ENCODE peak calls at places on chromosomes 6 and 20, in four cellular contexts. V is IMR-90, P is A549, G is K562. W is an unnamed sample.

GRCh38 chr20:34604980-34605788 is 46.7 kb downstream of the MAP1LC3A start:
- DNase-seq in V (peak), P (no peak), G (no peak), W (no peak)

GRCh38 chr6:118864330-118865166 is 29.4 kb upstream of the ASF1A start:
- DNase-seq in V (no peak), P (no peak), G (no peak), W (no peak)

GRCh38 chr6:170049641-170050491 is 241.0 kb downstream of the DLL1 start:
- DNase-seq in V (peak), P (no peak), G (no peak), W (no peak)

GRCh38 chr6:134363323-134364039 is 45.6 kb upstream of the SGK1 start:
- DNase-seq in V (peak), P (peak), G (no peak), W (no peak)

GRCh38 chr6:139126255-139126654 is 8.6 kb upstream of the HECA start:
- DNase-seq in V (peak), P (no peak), G (no peak), W (no peak)

GRCh38 chr20:61567204-61567603 is 315.1 kb downstream of the CDH4 start:
- DNase-seq in V (no peak), P (no peak), G (no peak), W (no peak)

GRCh38 chr6:102485480-102485879 is 1092.0 kb downstream of the GRIK2 start:
- DNase-seq in V (no peak), P (no peak), G (no peak), W (no peak)

GRCh38 chr6:151992091-151992490 is 184.6 kb downstream of the ESR1 start:
- DNase-seq in V (no peak), P (no peak), G (no peak), W (no peak)

GRCh38 chr20:33445881-33446615 is 2.5 kb upstream of the SNTA1 start:
- DNase-seq in V (no peak), P (no peak), G (no peak), W (no peak)

GRCh38 chr6:111830003-111830402 is 43.2 kb downstream of the FYN start:
- DNase-seq in V (no peak), P (no peak), G (no peak), W (no peak)

GRCh38 chr20:35883341-35883777 is 70.9 kb downstream of the SCAND1 start:
- DNase-seq in V (no peak), P (no peak), G (no peak), W (no peak)

GRCh38 chr6:71977860-71978259 is 91.5 kb downstream of the RIMS1 start:
- DNase-seq in V (no peak), P (no peak), G (no peak), W (no peak)

GRCh38 chr6:70663881-70664466 is 3.7 kb upstream of the SMAP1 start:
- DNase-seq in V (no peak), P (no peak), G (no peak), W (no peak)

GRCh38 chr20:6632187-6632586 is 135.3 kb upstream of the BMP2 start:
- DNase-seq in V (no peak), P (no peak), G (no peak), W (no peak)

GRCh38 chr6:88641178-88641903 is 322.1 kb downstream of the RNGTT start:
- DNase-seq in V (peak), P (no peak), G (no peak), W (no peak)

GRCh38 chr6:166076625-166077024 is 91.0 kb downstream of the TBXT start:
- DNase-seq in V (no peak), P (peak), G (no peak), W (no peak)

GRCh38 chr20:23165307-23165750 is 79.2 kb upstream of the CD93 start:
- DNase-seq in V (no peak), P (no peak), G (no peak), W (peak)

GRCh38 chr6:154751020-154751800 is 18.0 kb downstream of the SCAF8 start:
- DNase-seq in V (no peak), P (no peak), G (no peak), W (no peak)

GRCh38 chr6:43304882-43305281 is 3.7 kb downstream of the CRIP3 start:
- DNase-seq in V (no peak), P (no peak), G (no peak), W (no peak)

GRCh38 chr6:112796712-112797111 is 449.6 kb downstream of the RFPL4B start:
- DNase-seq in V (no peak), P (no peak), G (no peak), W (no peak)

GRCh38 chr6:44974511-44974910 is 353.6 kb upstream of the RUNX2 start:
- DNase-seq in V (no peak), P (no peak), G (peak), W (no peak)

GRCh38 chr6:131199568-131200272 is 64.5 kb downstream of the AKAP7 start:
- DNase-seq in V (peak), P (peak), G (peak), W (peak)

GRCh38 chr20:33475381-33476160 is 14.3 kb upstream of the CBFA2T2 start:
- DNase-seq in V (no peak), P (no peak), G (peak), W (no peak)

GRCh38 chr20:50561379-50562078 is 51.3 kb downstream of the PTPN1 start:
- DNase-seq in V (peak), P (peak), G (no peak), W (peak)

GRCh38 chr6:142682985-142683384 is 262.0 kb downstream of the HIVEP2 start:
- DNase-seq in V (no peak), P (no peak), G (no peak), W (no peak)

GRCh38 chr6:14530385-14530784 is 412.8 kb downstream of the CD83 start:
- DNase-seq in V (no peak), P (no peak), G (no peak), W (no peak)

GRCh38 chr6:99353126-99353525 is 3.7 kb upstream of the FAXC start:
- DNase-seq in V (peak), P (no peak), G (no peak), W (no peak)

GRCh38 chr6:118706702-118707101 is 55.3 kb upstream of the CEP85L start:
- DNase-seq in V (no peak), P (no peak), G (no peak), W (no peak)

GRCh38 chr20:36779656-36780025 is 6.1 kb upstream of the DSN1 start:
- DNase-seq in V (no peak), P (no peak), G (no peak), W (no peak)

GRCh38 chr20:59207742-59208357 is 44.2 kb downstream of the ZNF831 start:
- DNase-seq in V (no peak), P (peak), G (peak), W (peak)

GRCh38 chr6:100461273-100461919 is 3.3 kb downstream of the SIM1 start:
- DNase-seq in V (no peak), P (peak), G (no peak), W (peak)

DNA sequence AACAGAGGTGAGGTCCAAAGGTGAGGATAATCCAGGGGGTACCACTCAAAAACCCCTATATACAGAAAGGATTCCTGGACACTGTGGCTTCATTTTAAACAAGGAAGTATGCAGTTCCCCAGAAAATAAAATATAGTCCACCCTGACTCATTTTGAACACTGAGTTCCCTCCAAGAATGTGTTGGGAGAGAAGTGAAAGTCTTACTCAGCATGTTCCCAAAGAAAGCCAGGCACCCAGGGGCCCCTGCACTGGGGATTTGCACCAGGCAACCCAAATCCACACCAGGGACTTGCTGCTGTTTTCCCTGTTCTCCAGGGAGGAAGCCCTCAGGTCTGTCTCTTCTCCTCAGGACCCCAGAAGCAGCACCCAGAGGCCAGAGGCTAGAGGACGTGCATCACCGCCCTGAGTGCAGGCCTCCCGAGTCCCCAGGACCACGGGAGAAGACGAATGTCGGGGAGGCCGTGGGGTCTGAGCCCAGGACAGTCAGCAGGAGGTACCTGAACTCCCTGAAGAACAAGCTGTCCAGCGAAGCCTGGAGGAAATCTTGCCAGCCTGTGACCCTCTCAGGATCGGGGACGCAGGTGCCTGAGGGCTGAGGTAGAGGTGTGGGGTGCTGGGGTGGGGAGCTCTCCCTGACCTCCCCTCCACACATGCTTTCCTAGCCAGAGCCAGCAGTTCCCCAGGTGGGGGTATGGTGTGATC is 3.2 kb downstream of the FGD2 start:
- DNase-seq in V (no peak), P (no peak), G (no peak), W (no peak)
- TF ChIP-seq BHLHE40 in V (no peak), P (no peak), G (no peak), W (no peak)

GRCh38 chr6:13378669-13379590 is 50.6 kb upstream of the TBC1D7 start:
- DNase-seq in V (no peak), P (no peak), G (no peak), W (no peak)
- TF ChIP-seq BHLHE40 in V (no peak), P (no peak), G (no peak), W (no peak)

DNA sequence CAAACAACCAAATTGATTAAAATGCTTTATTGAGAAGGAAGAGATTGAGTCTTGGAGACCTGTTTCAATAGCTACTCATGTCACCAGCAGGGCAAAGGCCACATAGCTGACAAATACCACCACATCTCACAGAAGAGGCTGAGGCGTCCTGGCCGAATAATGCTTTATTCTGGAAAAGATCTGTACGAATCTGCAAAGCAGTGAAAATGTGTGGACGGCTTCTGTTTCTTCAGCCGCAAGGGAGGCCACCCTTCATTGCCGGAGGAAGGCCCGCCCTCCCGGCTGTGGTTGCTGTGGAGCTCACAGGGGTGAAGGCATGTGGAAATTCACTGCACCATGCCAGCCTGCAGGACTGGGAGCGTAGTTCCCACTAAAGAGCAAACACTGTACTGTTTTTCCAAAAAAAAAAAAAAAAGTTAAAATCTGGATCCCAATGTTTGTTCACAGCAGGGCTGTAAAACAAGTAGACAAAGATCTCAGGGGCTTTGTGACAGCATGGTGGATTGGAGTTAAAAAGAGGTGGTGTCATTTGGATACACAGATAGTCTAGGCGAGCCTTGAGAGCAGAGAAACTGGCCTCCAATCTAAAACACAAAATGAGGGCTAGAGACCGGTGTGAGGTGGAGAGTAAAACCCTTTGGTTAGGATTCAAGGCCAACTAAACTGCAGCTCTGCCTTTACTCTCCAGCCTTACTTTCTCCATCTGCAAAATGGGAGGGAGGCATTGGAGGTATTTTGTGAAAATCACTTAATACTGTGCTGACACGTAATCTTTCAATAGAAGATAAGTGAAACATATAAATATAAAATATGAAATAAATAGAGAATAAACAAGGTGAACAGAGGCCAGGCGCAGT is 89.4 kb upstream of the QKI start:
- DNase-seq in V (peak), P (peak), G (no peak), W (no peak)
- TF ChIP-seq BHLHE40 in V (no peak), P (no peak), G (no peak), W (no peak)

DNA sequence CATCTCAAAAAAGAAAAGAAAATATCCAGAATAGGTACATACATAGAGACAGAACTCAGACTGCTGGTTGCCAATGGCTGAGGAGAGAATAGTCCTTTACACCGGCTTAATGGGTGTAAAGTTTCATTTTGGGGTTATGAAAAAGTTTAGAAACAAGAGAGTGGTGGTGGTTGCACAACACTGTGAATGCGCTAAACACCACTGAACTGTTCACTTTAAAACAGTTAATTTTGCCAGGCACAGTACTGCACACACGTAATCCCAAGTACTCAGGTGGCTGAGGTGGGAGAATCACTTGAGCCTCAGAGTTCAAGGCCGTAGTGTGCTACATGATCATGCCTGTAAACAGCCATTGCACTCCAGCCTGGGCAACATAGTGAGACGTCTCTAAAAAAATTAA is 7.6 kb downstream of the ILRUN start:
- DNase-seq in V (no peak), P (no peak), G (no peak), W (no peak)
- TF ChIP-seq BHLHE40 in V (no peak), P (no peak), G (no peak), W (no peak)

W was measured in HEK293T.